ENCODE peak calls at places on chromosome 1, in four cellular contexts. X, I, W and U are unnamed samples.

GRCh38 chr1:184866991-184867788 is 107.1 kb downstream of the NIBAN1 start:
- DNase-seq in X (no peak), W (peak), I (peak), U (peak)

GRCh38 chr1:110308247-110308646 is 30.9 kb upstream of the RBM15 start:
- DNase-seq in X (no peak), I (peak), W (no peak), U (peak)

GRCh38 chr1:214192825-214193643 is 87.9 kb upstream of the SMYD2 start:
- DNase-seq in W (no peak), X (no peak), I (no peak), U (no peak)

GRCh38 chr1:85330711-85331290 is 54.4 kb upstream of the BCL10 start:
- DNase-seq in W (no peak), X (no peak), I (peak), U (peak)

GRCh38 chr1:205319081-205320018 is 2.2 kb downstream of the NUAK2 start:
- DNase-seq in X (no peak), I (peak), W (peak), U (peak)

GRCh38 chr1:171833091-171833822 is 8.0 kb upstream of the DNM3 start:
- DNase-seq in W (no peak), I (no peak), X (no peak), U (peak)

GRCh38 chr1:176949033-176949662 is 215.4 kb downstream of the ASTN1 start:
- DNase-seq in W (peak), I (peak), X (peak), U (peak)

GRCh38 chr1:89425056-89425455 is 61.2 kb downstream of the GBP6 start:
- DNase-seq in I (no peak), X (no peak), W (no peak), U (no peak)

GRCh38 chr1:246591504-246591903 is 25.2 kb downstream of the CNST start:
- DNase-seq in X (no peak), W (no peak), I (no peak), U (no peak)

GRCh38 chr1:37038703-37039093 is 4.4 kb upstream of the GRIK3 start:
- DNase-seq in X (no peak), W (no peak), I (no peak), U (no peak)